ENCODE peak calls at places on chromosomes 5 and 9, in eight cellular contexts. G, R, L, N, Z, Y, E and O are unnamed samples.
A peak's percentile ranks its signal among the peaks of the same experiment; 100 is the strongest.

GRCh38 chr9:21711504-21711903 is 90.9 kb upstream of the MTAP start:
- DNase-seq in G (peak; percentile 84), R (peak; percentile 61), L (no peak), N (no peak), Z (no peak), Y (no peak), E (no peak), O (no peak)

GRCh38 chr5:175246242-175246891 is 197.6 kb downstream of the DRD1 start:
- DNase-seq in G (peak; percentile 49), R (peak; percentile 52), L (peak; percentile 86), N (no peak), Z (no peak), Y (peak; percentile 96), E (peak; percentile 22), O (peak; percentile 82)

GRCh38 chr9:125536184-125537152 is 170.5 kb downstream of the MAPKAP1 start:
- DNase-seq in G (no peak), R (no peak), L (no peak), N (no peak), Z (no peak), Y (no peak), E (no peak), O (no peak)

GRCh38 chr5:52743970-52744369 is 43.7 kb upstream of the ITGA1 start:
- DNase-seq in G (no peak), R (no peak), L (no peak), N (no peak), Z (no peak), Y (peak; percentile 79), E (no peak), O (peak; percentile 77)

GRCh38 chr5:172264814-172265213 is 18.8 kb downstream of the UBTD2 start:
- DNase-seq in G (no peak), R (no peak), L (no peak), N (no peak), Z (no peak), Y (no peak), E (no peak), O (no peak)

GRCh38 chr5:173745123-173745522 is 128.7 kb upstream of the BOD1 start:
- DNase-seq in G (no peak), R (no peak), L (no peak), N (peak; percentile 81), Z (no peak), Y (no peak), E (no peak), O (no peak)

GRCh38 chr5:98977723-98978122 is 48.9 kb upstream of the CHD1 start:
- DNase-seq in G (no peak), R (no peak), L (no peak), N (no peak), Z (no peak), Y (no peak), E (no peak), O (peak; percentile 8)

GRCh38 chr9:96245399-96245798 is 56.6 kb downstream of the HSD17B3 start:
- DNase-seq in G (no peak), R (peak; percentile 72), L (no peak), N (no peak), Z (no peak), Y (no peak), E (no peak), O (no peak)

GRCh38 chr5:59272744-59273427 is 620.6 kb downstream of the PDE4D start:
- DNase-seq in G (no peak), R (no peak), L (no peak), N (no peak), Z (no peak), Y (no peak), E (no peak), O (no peak)

GRCh38 chr5:10506535-10506934 is 57.3 kb upstream of the ANKRD33B start:
- DNase-seq in G (no peak), R (no peak), L (no peak), N (no peak), Z (no peak), Y (no peak), E (no peak), O (no peak)

GRCh38 chr9:69975681-69976080 is 68.0 kb upstream of the MAMDC2 start:
- DNase-seq in G (no peak), R (no peak), L (peak; percentile 43), N (no peak), Z (no peak), Y (no peak), E (no peak), O (no peak)

GRCh38 chr5:115723224-115723623 is 93.2 kb downstream of the CDO1 start:
- DNase-seq in G (no peak), R (no peak), L (no peak), N (no peak), Z (no peak), Y (no peak), E (no peak), O (peak; percentile 44)

GRCh38 chr9:115717298-115717697 is 436.3 kb upstream of the PAPPA start:
- DNase-seq in G (no peak), R (no peak), L (no peak), N (no peak), Z (no peak), Y (peak; percentile 64), E (no peak), O (no peak)

GRCh38 chr9:129138476-129139232 is 27.4 kb downstream of the PTPA start:
- DNase-seq in G (no peak), R (peak; percentile 61), L (peak; percentile 90), N (peak; percentile 88), Z (peak; percentile 62), Y (peak; percentile 77), E (peak; percentile 42), O (no peak)
- H3K4me3 ChIP-seq in G (no peak overlapping the region), R (no peak overlapping the region), L (no peak overlapping the region), N (no peak overlapping the region), Z (no peak overlapping the region), Y (no peak overlapping the region), E (no peak overlapping the region), O (no peak overlapping the region)

DNA sequence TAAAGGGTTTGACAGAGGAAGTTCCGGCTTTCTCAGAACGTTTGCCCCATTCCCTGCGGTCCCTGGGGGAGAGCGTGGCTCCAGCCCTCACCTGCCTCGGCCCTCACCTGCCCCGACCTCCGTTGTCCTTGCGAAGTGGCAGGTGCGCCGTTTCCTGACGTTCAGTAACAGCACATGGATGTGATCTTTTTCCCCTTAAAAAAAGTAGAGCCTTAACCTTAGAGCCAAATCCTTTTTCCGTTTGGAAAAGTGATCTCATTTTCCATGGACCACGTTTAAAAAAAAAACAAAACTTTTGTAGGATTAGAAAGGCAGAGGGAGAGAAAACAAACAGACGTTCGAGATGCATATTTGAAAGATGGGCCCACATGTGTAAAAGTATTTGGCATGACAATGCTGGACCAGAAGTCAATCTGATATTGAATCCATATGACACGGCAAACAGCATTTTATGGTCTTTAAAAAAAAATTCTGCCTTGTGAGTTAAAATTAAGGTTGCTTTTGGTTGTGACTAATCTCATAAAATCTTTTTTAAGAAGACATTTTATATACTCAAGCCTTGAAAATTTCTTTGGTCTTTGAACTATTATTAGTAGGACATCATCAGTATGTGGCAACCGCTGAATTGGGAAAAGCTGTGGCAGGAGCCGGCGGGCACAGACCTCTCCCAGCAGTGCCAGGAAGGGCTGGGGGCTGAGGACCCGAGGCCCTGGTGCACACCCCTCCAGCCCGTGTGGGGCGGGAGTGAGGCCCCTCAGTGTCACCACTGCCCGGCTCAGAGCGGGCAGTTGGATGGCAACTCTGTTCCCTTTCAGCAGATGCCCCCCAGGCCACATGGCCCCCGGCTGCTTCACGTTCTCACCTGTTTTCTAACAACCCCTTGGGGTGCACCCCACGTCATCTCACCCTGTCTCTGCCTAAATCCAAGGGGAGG is 42.4 kb upstream of the EXOC3 start:
- DNase-seq in G (no peak), R (peak; percentile 36), L (peak; percentile 96), N (peak; percentile 75), Z (no peak), Y (peak; percentile 23), E (peak; percentile 13), O (no peak)
- H3K4me3 ChIP-seq in G (peak overlapping the region; percentile 32), R (no peak overlapping the region), L (peak overlapping the region; percentile 52), N (no peak overlapping the region), Z (no peak overlapping the region), Y (peak overlapping the region; percentile 32), E (no peak overlapping the region), O (peak overlapping the region; percentile 37)

GRCh38 chr5:12730354-12730753 is 826.1 kb upstream of the CTNND2 start:
- DNase-seq in G (no peak), R (no peak), L (no peak), N (no peak), Z (no peak), Y (no peak), E (no peak), O (no peak)
- H3K4me3 ChIP-seq in G (no peak overlapping the region), R (no peak overlapping the region), L (no peak overlapping the region), N (no peak overlapping the region), Z (no peak overlapping the region), Y (no peak overlapping the region), E (no peak overlapping the region), O (no peak overlapping the region)

GRCh38 chr5:177310332-177310731 is 1.4 kb downstream of the MXD3 start:
- DNase-seq in G (no peak), R (no peak), L (peak; percentile 77), N (peak; percentile 87), Z (no peak), Y (no peak), E (no peak), O (no peak)

GRCh38 chr5:177312649-177313181 is 1.0 kb upstream of the MXD3 start:
- DNase-seq in G (no peak), R (peak; percentile 87), L (peak; percentile 54), N (peak; percentile 81), Z (no peak), Y (peak; percentile 9), E (peak; percentile 82), O (no peak)

GRCh38 chr5:177310757-177311173 is 933 bp downstream of the MXD3 start:
- DNase-seq in G (no peak), R (peak; percentile 73), L (peak; percentile 83), N (peak; percentile 88), Z (no peak), Y (no peak), E (peak; percentile 68), O (no peak)

GRCh38 chr5:177311723-177312648 is at the start of gene MXD3:
- DNase-seq in G (no peak), R (peak; percentile 99), L (peak; percentile 100), N (peak; percentile 97), Z (peak; percentile 95), Y (peak; percentile 91), E (peak; percentile 97), O (peak; percentile 65)

DNA sequence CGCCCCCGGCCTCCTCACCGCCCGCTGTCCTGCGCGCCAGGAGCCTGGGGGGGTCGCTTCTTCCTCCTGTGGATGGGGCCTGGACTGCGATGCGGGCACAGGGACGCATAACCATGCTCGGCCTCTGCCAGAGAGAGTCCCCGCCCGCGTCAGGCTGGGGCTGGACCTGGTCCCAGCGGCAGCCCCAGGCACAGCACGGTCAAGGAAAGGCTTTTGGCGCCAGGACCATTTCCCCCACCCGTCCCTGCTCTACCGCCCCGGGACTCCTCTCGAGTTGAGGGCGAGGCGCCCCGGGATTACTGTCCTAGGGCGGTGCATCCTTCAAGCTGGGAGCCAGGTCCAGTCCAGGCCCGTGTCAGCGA is 356 bp downstream of the MXD3 start:
- DNase-seq in G (no peak), R (no peak), L (peak; percentile 90), N (no peak), Z (no peak), Y (no peak), E (no peak), O (no peak)
- H3K4me3 ChIP-seq in G (peak overlapping the region; percentile 65), R (peak overlapping the region; percentile 83), L (peak overlapping the region; percentile 80), N (peak overlapping the region; percentile 35), Z (peak overlapping the region; percentile 51), Y (peak overlapping the region; percentile 49), E (peak overlapping the region; percentile 56), O (peak overlapping the region; percentile 68)